ENCODE peak calls at places on chromosomes 7 and 10, in four cellular contexts. C, Y, M and F are unnamed samples.
A peak's percentile ranks its signal among the peaks of the same experiment; 100 is the strongest.

GRCh38 chr7:117139691-117139984 is 183.2 kb downstream of the WNT2 start:
- DNase-seq in Y (no peak), M (no peak), C (no peak), F (no peak)

GRCh38 chr10:75428434-75429158 is 2.8 kb upstream of the LRMDA start:
- DNase-seq in Y (peak; percentile 16), M (peak; percentile 32), C (no peak), F (peak; percentile 53)

GRCh38 chr7:31027161-31027965 is 24.7 kb upstream of the ADCYAP1R1 start:
- DNase-seq in M (no peak), Y (no peak), C (no peak), F (no peak)

GRCh38 chr10:122510326-122510725 is 49.0 kb downstream of the HTRA1 start:
- DNase-seq in M (no peak), Y (no peak), C (no peak), F (no peak)

GRCh38 chr10:50325449-50326188 is 74.3 kb upstream of the ASAH2 start:
- DNase-seq in C (no peak), M (peak; percentile 74), Y (no peak), F (no peak)

GRCh38 chr10:107687702-107688101 is 523.2 kb upstream of the SORCS1 start:
- DNase-seq in Y (no peak), C (no peak), M (no peak), F (no peak)

GRCh38 chr7:4204530-4205165 is 477.4 kb upstream of the FOXK1 start:
- DNase-seq in C (no peak), M (no peak), Y (no peak), F (no peak)

GRCh38 chr10:75407296-75407715 is 5.7 kb upstream of the ZNF503 start:
- DNase-seq in Y (no peak), M (no peak), C (no peak), F (no peak)

GRCh38 chr7:1874522-1875389 is 204.7 kb downstream of the ELFN1 start:
- DNase-seq in Y (no peak), M (no peak), C (no peak), F (no peak)

GRCh38 chr7:42017356-42017986 is 219.5 kb downstream of the GLI3 start:
- DNase-seq in M (no peak), Y (no peak), C (no peak), F (no peak)

GRCh38 chr7:98923512-98923911 is 45.2 kb downstream of the TRRAP start:
- DNase-seq in M (no peak), C (no peak), Y (no peak), F (no peak)

GRCh38 chr7:121076350-121077164 is 88.0 kb downstream of the CPED1 start:
- DNase-seq in C (no peak), Y (no peak), M (peak; percentile 87), F (no peak)

GRCh38 chr10:8180348-8180747 is 125.9 kb downstream of the GATA3 start:
- DNase-seq in C (no peak), M (no peak), Y (no peak), F (no peak)

GRCh38 chr7:1961776-1962276 is 270.9 kb downstream of the MAD1L1 start:
- DNase-seq in C (no peak), Y (peak; percentile 64), M (no peak), F (no peak)

GRCh38 chr10:7380704-7381241 is 30.1 kb downstream of the SFMBT2 start:
- DNase-seq in Y (no peak), C (no peak), M (no peak), F (no peak)

DNA sequence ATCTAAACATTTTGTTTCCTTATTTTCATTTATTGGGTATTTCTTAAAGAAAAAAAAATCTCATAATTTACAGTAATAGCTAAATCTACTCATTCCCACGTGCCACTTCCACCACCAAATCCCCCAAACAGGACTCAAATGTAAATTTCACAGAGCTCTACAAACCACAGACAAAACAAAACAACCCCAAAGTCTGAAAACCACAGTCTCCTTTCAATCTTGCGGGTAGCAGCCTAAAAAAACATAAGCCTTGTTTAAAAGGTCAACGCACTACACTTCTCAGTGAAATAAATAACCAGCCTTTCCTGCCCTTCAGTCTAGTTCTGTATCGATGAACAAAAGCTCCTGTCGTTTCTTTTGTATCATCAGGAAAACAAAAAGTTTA is 121.8 kb upstream of the AFAP1L2 start:
- DNase-seq in Y (peak; percentile 51), C (no peak), M (no peak), F (no peak)
- TF ChIP-seq BHLHE40 in Y (peak; percentile 91), C (no peak), M (no peak), F (no peak)

GRCh38 chr7:10789170-10789569 is 184.5 kb upstream of the PHF14 start:
- DNase-seq in Y (no peak), M (peak; percentile 42), C (no peak), F (no peak)
- TF ChIP-seq SP1 in Y (no peak), M (no peak), C (no peak), F (no peak)

DNA sequence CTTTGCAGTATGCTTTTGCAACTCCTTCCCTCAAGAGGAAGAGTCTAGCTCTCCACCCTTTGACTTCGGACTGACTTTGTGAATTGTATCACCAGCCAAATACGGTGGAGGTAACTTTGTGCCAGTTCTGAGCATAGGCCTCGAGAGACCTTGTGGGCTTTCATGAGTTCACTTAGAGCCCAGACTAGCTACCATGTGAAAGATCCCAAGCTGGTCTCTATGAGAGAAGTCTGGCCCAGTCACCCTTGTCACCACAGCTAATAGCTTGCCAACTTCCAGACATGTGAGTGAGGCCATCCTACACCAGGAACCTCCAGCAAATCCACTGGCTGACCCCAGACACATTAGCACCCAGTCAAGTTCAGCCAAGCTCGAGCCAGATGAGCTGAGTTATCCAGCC is 72.2 kb upstream of the EXOC4 start:
- DNase-seq in C (no peak), M (no peak), Y (no peak), F (no peak)
- TF ChIP-seq BHLHE40 in C (no peak), M (no peak), Y (no peak), F (no peak)

DNA sequence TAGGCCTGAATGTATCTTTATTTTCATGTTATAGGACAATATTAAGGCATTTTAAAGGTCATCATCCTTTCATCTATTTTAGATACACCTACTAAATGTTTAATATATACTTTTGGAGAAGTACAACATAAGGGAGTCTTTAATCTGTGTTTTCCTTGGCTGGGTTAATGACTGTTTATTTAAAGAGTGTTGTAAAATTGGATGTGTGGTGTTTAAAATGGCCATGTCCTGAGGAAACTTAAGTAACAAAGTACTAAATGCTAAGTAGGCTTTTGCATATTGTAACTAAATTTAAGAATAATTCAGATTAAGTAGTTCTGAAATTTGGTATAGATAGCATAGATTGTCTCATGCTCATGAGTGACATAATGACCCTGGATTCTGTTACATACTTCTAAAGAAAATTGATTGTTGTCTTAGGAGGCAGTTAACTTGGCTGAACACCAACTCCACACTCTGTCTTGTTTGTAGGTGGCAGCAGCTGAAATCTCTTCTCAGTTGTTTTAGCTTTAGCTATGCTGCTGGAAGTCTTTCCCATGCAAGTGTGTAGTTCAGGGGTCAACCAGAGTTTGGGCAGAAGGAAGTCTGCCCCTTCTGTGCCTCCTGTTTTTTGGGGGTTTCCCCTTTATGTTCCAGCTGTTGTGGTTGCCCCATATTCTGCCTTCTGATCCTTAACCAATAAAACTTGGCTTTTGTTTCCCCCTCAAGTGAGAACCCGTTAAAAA is 29.2 kb downstream of the DLD start:
- DNase-seq in M (no peak), C (no peak), Y (no peak), F (no peak)
- TF ChIP-seq SP1 in M (no peak), C (no peak), Y (no peak), F (no peak)

DNA sequence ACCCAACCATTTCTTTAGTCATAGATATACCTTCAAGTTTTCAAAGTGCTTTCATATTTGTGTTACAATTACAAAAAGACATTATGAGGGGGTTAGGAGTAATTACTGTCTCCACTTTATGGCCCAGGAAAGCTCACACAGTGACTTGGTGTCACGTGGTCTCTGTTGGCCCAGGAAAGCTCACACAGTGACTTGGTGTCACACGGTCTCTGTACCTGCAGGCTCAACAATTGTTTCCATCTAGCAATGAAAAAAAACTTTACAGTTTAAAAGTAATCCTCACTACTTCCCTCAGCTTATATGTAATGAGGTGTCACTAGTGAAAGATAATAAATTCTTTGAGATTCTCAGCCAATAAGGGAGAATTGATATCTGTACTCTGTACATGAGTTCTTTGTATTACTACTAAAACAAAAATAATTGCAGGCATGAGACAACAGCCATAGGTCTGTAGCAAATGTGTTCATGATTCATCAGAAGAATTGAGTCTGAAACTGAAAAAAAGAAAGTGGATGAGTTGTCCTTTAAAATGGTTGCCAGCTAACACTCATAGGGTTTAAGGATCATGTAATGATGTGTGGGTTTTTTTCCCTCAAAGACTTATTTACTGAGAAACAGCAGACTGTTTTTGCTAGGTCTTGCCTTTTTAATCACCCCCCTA is 10.9 kb downstream of the OGDH start:
- DNase-seq in C (no peak), Y (no peak), M (no peak), F (no peak)
- TF ChIP-seq BHLHE40 in C (no peak), Y (no peak), M (no peak), F (no peak)

GRCh38 chr10:91597397-91597881 is 35.4 kb downstream of the PPP1R3C start:
- DNase-seq in Y (no peak), M (no peak), C (peak; percentile 60), F (no peak)
- TF ChIP-seq SP1 in Y (no peak), M (no peak), C (no peak), F (no peak)

GRCh38 chr7:33262476-33262875 is 133.1 kb downstream of the BBS9 start:
- DNase-seq in M (no peak), C (no peak), Y (no peak), F (no peak)

GRCh38 chr7:33261585-33261984 is 132.2 kb downstream of the BBS9 start:
- DNase-seq in C (no peak), M (no peak), Y (peak; percentile 5), F (no peak)

DNA sequence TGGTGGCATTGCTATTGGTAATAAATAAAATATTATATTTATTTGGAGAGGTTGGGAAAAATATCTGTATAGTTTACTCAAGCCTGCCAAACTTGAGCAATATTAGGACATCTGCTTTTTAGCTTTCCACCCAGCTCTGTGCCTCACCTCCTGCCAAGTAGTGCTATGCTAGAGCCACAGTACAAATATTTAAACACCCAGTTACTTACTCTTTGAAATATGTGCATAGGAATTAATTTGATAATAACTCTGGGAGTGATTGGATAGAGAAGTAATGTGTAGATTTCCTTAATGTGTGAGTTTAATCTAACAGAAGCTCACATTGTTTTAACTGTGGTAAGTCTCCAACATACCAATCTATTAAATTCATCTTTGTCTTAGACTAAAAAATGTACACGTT is 129.2 kb downstream of the BBS9 start:
- DNase-seq in C (no peak), M (no peak), Y (no peak), F (no peak)
- TF ChIP-seq BHLHE40 in C (no peak), M (no peak), Y (no peak), F (no peak)